ENCODE peak calls at places on chromosome 21, in eight cellular contexts. Q is IMR-90, E is MM.1S, F is GM23248, S is neuronal stem cell, J is mesendoderm, O is fibroblast of lung, G is HCT116. U is an unnamed sample.

GRCh38 chr21:41668686-41669532 is 97.9 kb downstream of the RIPK4 start:
- DNase-seq in F (no peak), E (no peak), J (no peak), G (no peak), S (no peak), Q (no peak), O (no peak), U (no peak)

GRCh38 chr21:37237764-37238163 is 29.4 kb downstream of the VPS26C start:
- DNase-seq in O (no peak), J (no peak), G (no peak), Q (no peak), S (no peak), E (no peak), F (no peak), U (no peak)

GRCh38 chr21:39874759-39875158 is 7.5 kb downstream of the PCP4 start:
- DNase-seq in F (no peak), Q (no peak), E (peak; percentile 54), J (no peak), G (no peak), S (no peak), O (no peak), U (no peak)

GRCh38 chr21:38775733-38776132 is 30.0 kb upstream of the ETS2 start:
- DNase-seq in G (no peak), J (no peak), E (no peak), Q (no peak), S (no peak), O (no peak), F (no peak), U (no peak)

GRCh38 chr21:46191257-46191685 is 7.0 kb upstream of the SPATC1L start:
- DNase-seq in G (no peak), E (no peak), J (no peak), Q (peak; percentile 85), O (peak; percentile 79), S (no peak), F (peak; percentile 93), U (no peak)

GRCh38 chr21:38798481-38798882 is 7.2 kb upstream of the ETS2 start:
- DNase-seq in E (no peak), F (no peak), O (peak; percentile 74), Q (no peak), J (peak; percentile 79), S (no peak), G (peak; percentile 87), U (no peak)

GRCh38 chr21:45818904-45819285 is 162.7 kb upstream of the COL6A1 start:
- DNase-seq in E (no peak), S (no peak), F (peak; percentile 84), G (no peak), Q (peak; percentile 84), O (peak; percentile 86), J (no peak), U (no peak)

GRCh38 chr21:17195965-17196364 is 316.9 kb upstream of the CXADR start:
- DNase-seq in E (no peak), G (no peak), F (no peak), S (no peak), Q (no peak), J (no peak), O (no peak), U (no peak)

GRCh38 chr21:41009398-41010177 is 158.4 kb upstream of the BACE2 start:
- DNase-seq in S (no peak), E (no peak), O (no peak), Q (no peak), J (no peak), G (no peak), F (no peak), U (no peak)

GRCh38 chr21:41871302-41872030 is 7.7 kb downstream of the PRDM15 start:
- DNase-seq in S (no peak), E (no peak), Q (no peak), F (no peak), G (no peak), O (no peak), J (no peak), U (peak; percentile 56)

GRCh38 chr21:29382029-29382654 is 83.4 kb downstream of the BACH1 start:
- DNase-seq in O (peak; percentile 90), S (no peak), E (no peak), G (no peak), J (peak; percentile 62), F (peak; percentile 46), Q (peak; percentile 75), U (no peak)

GRCh38 chr21:31397939-31398338 is 53.9 kb upstream of the TIAM1 start:
- DNase-seq in Q (no peak), E (peak; percentile 93), F (no peak), J (peak; percentile 73), G (no peak), S (no peak), O (no peak), U (peak; percentile 81)
- H3K4me2 ChIP-seq in Q (no peak overlapping the region), E (peak overlapping the region; percentile 44), F (no peak overlapping the region), J (no peak overlapping the region), G (no peak overlapping the region), S (no peak overlapping the region), O (no peak overlapping the region), U (peak overlapping the region; percentile 65)

DNA sequence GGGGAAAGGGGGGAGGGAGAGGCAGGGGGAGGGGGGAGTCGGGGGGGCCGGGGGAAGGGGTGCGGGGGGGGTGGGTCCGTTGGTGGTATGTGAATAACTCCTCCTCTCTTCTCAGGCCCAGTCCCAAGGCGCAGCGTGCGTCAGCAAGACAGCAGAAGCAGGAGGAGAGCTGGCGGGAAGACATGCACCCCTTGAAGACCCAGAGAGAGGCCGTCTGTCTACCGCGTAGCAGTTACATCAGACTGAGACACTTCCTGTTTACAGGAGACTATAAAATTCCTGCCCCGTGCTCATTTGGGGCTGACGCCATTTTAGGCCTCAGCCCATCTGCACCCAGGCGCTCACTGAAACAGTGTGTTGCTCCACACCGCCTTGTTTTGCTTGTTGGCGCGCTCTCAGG is 55.3 kb downstream of the SETD4 start:
- DNase-seq in F (peak; percentile 93), S (no peak), J (no peak), E (no peak), O (no peak), G (no peak), Q (peak; percentile 42), U (no peak)
- H3K4me3 ChIP-seq in F (peak overlapping the region; percentile 71), S (no peak overlapping the region), J (no peak overlapping the region), E (no peak overlapping the region), O (peak overlapping the region; percentile 32), G (no peak overlapping the region), Q (no peak overlapping the region), U (no peak overlapping the region)

GRCh38 chr21:15755125-15755524 is 25.3 kb downstream of the USP25 start:
- DNase-seq in S (no peak), F (peak; percentile 37), O (peak; percentile 24), G (no peak), J (no peak), E (no peak), Q (no peak), U (no peak)
- H3K4me2 ChIP-seq in S (no peak overlapping the region), F (peak overlapping the region; percentile 7), O (no peak overlapping the region), G (no peak overlapping the region), J (no peak overlapping the region), E (no peak overlapping the region), Q (no peak overlapping the region), U (no peak overlapping the region)

DNA sequence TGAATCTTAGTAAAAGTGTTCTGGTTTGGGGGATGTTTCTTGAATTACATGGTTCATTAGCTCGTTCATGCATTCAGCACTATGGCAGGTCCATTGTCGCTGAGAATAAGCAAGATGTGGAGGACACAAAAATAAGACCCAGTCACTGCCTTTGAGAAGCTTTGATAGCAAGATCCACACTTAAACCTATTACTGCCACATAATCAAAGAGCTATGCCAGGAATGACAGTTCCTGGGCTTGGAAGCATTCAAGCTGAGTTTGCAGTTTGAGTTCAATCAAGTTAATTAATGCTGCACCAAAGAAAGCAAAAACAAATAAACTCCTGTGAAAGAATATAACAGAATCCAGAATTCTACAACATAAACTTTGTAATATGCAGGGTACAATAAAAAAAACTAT is 131.8 kb downstream of the MIS18A start:
- DNase-seq in S (no peak), O (no peak), G (no peak), Q (no peak), F (no peak), E (no peak), J (peak; percentile 50), U (no peak)
- H3K4me3 ChIP-seq in S (no peak overlapping the region), O (no peak overlapping the region), G (no peak overlapping the region), Q (no peak overlapping the region), F (no peak overlapping the region), E (no peak overlapping the region), J (no peak overlapping the region), U (no peak overlapping the region)